ENCODE peak calls at places on chromosomes 7 and 10, in six cellular contexts. H, I, E, O, R and W are unnamed samples. For H3K4me1 and H3K27me3, the result is how much of the 10 kb centered on the place peaks cover.

GRCh38 chr7:24902276-24902675 is 77.7 kb downstream of the OSBPL3 start:
- DNase-seq in H (no peak), O (no peak), E (no peak), I (no peak), R (no peak), W (no peak)

GRCh38 chr7:150378115-150378852 is 846 bp upstream of the ZNF775 start:
- DNase-seq in E (peak), I (peak), H (peak), R (no peak), O (peak), W (peak)

GRCh38 chr10:1155791-1156615 is 99.8 kb downstream of the WDR37 start:
- DNase-seq in H (peak), R (no peak), O (no peak), I (no peak), E (no peak), W (no peak)

GRCh38 chr7:28861825-28862224 is 96.3 kb downstream of the TRIL start:
- DNase-seq in O (no peak), E (no peak), H (no peak), I (no peak), R (no peak), W (no peak)

GRCh38 chr10:132476146-132477065 is 61.2 kb upstream of the INPP5A start:
- DNase-seq in R (no peak), H (no peak), E (no peak), I (no peak), O (peak), W (no peak)

GRCh38 chr7:26085771-26086170 is 66.2 kb upstream of the NFE2L3 start:
- DNase-seq in O (no peak), I (no peak), R (no peak), E (no peak), H (no peak), W (no peak)

GRCh38 chr10:95792874-95793285 is 36.9 kb downstream of the ENTPD1 start:
- DNase-seq in E (no peak), O (no peak), R (no peak), H (no peak), I (no peak), W (no peak)

GRCh38 chr10:17548786-17549185 is 68.4 kb downstream of the HACD1 start:
- DNase-seq in R (no peak), O (no peak), H (no peak), I (no peak), E (no peak), W (no peak)

GRCh38 chr7:94001396-94001795 is 2.8 kb downstream of the BET1 start:
- DNase-seq in E (peak), H (no peak), O (no peak), I (no peak), R (no peak), W (no peak)

GRCh38 chr7:155804897-155805825 is 7.1 kb downstream of the SHH start:
- DNase-seq in R (no peak), E (peak), I (peak), O (peak), H (peak), W (no peak)

GRCh38 chr7:79050592-79050991 is 402.9 kb downstream of the MAGI2 start:
- DNase-seq in R (no peak), H (no peak), E (peak), O (no peak), I (no peak), W (no peak)

GRCh38 chr10:72875250-72876055 is 18.1 kb upstream of the OIT3 start:
- DNase-seq in E (peak), O (no peak), R (no peak), I (no peak), H (no peak), W (peak)

GRCh38 chr7:148987751-148988512 is 40.4 kb downstream of the PDIA4 start:
- DNase-seq in I (no peak), R (no peak), H (peak), E (peak), O (no peak), W (no peak)

GRCh38 chr7:117690147-117690546 is 183.1 kb downstream of the CTTNBP2 start:
- DNase-seq in I (no peak), R (no peak), O (no peak), H (no peak), E (no peak), W (no peak)

GRCh38 chr7:115183431-115184057 is 261.6 kb downstream of the MDFIC start:
- DNase-seq in I (no peak), O (no peak), H (no peak), R (no peak), E (no peak), W (no peak)

GRCh38 chr10:91567815-91568214 is 65.1 kb downstream of the PPP1R3C start:
- DNase-seq in O (no peak), E (no peak), I (no peak), R (no peak), H (no peak), W (no peak)

GRCh38 chr10:79413196-79413595 is 32.2 kb downstream of the ZCCHC24 start:
- DNase-seq in E (peak), O (peak), I (no peak), H (no peak), R (no peak), W (no peak)

GRCh38 chr10:30885423-30885822 is 146.2 kb downstream of the ZNF438 start:
- DNase-seq in R (no peak), H (no peak), O (no peak), E (no peak), I (no peak), W (no peak)

GRCh38 chr7:117116221-117116620 is 162.9 kb downstream of the ST7 start:
- DNase-seq in O (no peak), I (no peak), R (no peak), H (no peak), E (no peak), W (no peak)

GRCh38 chr10:118106426-118106825 is 59.7 kb upstream of the RAB11FIP2 start:
- DNase-seq in E (peak), I (no peak), H (no peak), R (no peak), O (no peak), W (no peak)

GRCh38 chr10:31599626-31600504 is 280.8 kb downstream of the ZEB1 start:
- DNase-seq in E (peak), H (no peak), I (no peak), R (no peak), O (no peak), W (no peak)

GRCh38 chr10:55370021-55370420 is 569.0 kb upstream of the PCDH15 start:
- DNase-seq in O (no peak), H (no peak), E (peak), R (no peak), I (no peak), W (no peak)

GRCh38 chr10:25944771-25945170 is 10.7 kb downstream of the MYO3A start:
- DNase-seq in H (no peak), E (no peak), R (no peak), I (no peak), O (no peak), W (no peak)

GRCh38 chr7:65371468-65371867 is 2.2 kb upstream of the ZNF92 start:
- DNase-seq in R (no peak), H (peak), E (no peak), I (no peak), O (no peak), W (no peak)

GRCh38 chr7:17721736-17722285 is 218.5 kb downstream of the SNX13 start:
- DNase-seq in H (no peak), I (no peak), E (no peak), O (no peak), R (no peak), W (no peak)

GRCh38 chr10:43214956-43215561 is 51.8 kb downstream of the RASGEF1A start:
- DNase-seq in I (no peak), E (no peak), R (no peak), H (no peak), O (peak), W (no peak)

GRCh38 chr7:70634610-70635068 is 497.3 kb upstream of the GALNT17 start:
- DNase-seq in R (no peak), I (no peak), H (no peak), O (no peak), E (no peak), W (no peak)

GRCh38 chr7:70693690-70694356 is 438.1 kb upstream of the GALNT17 start:
- DNase-seq in O (peak), R (no peak), E (no peak), I (peak), H (peak), W (peak)

GRCh38 chr7:111560773-111561658 is 1.3 kb downstream of the IMMP2L start:
- DNase-seq in O (no peak), H (no peak), E (peak), I (no peak), R (no peak), W (no peak)

GRCh38 chr7:1758417-1758858 is 88.4 kb downstream of the ELFN1 start:
- DNase-seq in R (peak), E (peak), H (no peak), I (peak), O (peak), W (no peak)

GRCh38 chr7:46586406-46586805 is 665.3 kb upstream of the IGFBP3 start:
- DNase-seq in R (no peak), O (no peak), I (no peak), H (no peak), E (no peak), W (no peak)

GRCh38 chr10:14838582-14839304 is 637 bp downstream of the HSPA14 start:
- DNase-seq in E (no peak), R (no peak), H (peak), I (peak), O (peak), W (peak)

GRCh38 chr7:31003097-31003496 is 39.3 kb downstream of the GHRHR start:
- DNase-seq in H (no peak), I (no peak), R (no peak), E (no peak), O (no peak), W (no peak)

GRCh38 chr7:31003721-31004120 is 40.0 kb downstream of the GHRHR start:
- DNase-seq in H (no peak), O (no peak), R (no peak), I (no peak), E (peak), W (no peak)

GRCh38 chr7:31000161-31000693 is 36.5 kb downstream of the GHRHR start:
- DNase-seq in R (no peak), O (no peak), I (no peak), H (no peak), E (no peak), W (no peak)

GRCh38 chr7:31004393-31004792 is 40.6 kb downstream of the GHRHR start:
- DNase-seq in O (no peak), I (no peak), R (no peak), H (no peak), E (no peak), W (no peak)

GRCh38 chr7:31002256-31002655 is 38.5 kb downstream of the GHRHR start:
- DNase-seq in O (no peak), E (no peak), I (no peak), H (no peak), R (no peak), W (no peak)
- H3K27ac ChIP-seq in O (no peak), E (no peak), I (no peak), H (no peak), R (no peak), W (no peak)

DNA sequence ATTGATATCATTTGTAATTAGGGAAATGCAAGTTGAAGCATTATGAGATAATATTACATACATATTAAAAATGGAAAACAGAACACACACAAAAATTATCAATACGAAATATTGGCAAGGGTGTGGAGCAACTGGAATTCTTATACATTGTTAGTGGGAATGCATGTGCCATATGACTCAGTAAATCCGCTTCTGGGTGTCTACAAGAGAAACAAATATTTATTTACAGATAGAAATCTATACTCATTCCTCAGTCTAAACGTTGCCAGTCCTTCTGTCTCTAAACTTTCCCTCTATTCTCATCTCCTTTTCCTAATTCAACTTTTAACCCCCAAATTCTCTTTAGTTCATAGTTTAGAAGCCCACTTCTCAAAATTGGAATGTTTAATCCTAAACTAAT is 170.4 kb upstream of the LRRTM3 start:
- DNase-seq in R (no peak), I (no peak), E (peak), O (no peak), H (no peak), W (no peak)
- H3K4me1 ChIP-seq in R (under half), I (under half), E (under half), O (under half), H (under half), W (under half)

DNA sequence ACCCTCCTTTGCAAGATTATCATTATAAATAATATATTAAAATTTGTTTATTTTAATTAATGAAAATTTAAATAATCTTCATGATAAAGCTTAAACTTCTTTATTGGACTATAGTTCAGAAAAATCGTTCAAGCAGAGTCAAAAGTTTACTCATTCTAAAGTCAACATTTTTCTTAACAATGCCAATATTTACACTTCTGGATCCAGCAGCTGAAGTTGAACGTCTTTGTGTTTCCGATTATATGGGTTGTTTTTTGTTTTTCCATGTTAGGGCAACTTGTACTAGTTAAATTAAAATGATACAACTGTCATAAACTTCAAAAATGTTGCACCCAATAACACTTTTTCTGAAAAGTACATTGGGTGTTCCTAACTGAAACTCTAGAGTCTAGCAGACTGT is 43.8 kb downstream of the GRB10 start:
- DNase-seq in H (no peak), O (no peak), R (no peak), I (no peak), E (peak), W (no peak)
- H3K27me3 ChIP-seq in H (under half), O (under half), R (under half), I (under half), E (under half), W (under half)

GRCh38 chr7:128752251-128752650 is 13.1 kb downstream of the CALU start:
- DNase-seq in O (no peak), R (no peak), E (no peak), I (no peak), H (no peak), W (no peak)
- H3K27ac ChIP-seq in O (peak), R (no peak), E (no peak), I (no peak), H (no peak), W (no peak)